ENCODE peak calls at places on chromosome 16, in five cellular contexts. B is prostate gland, N is suprapubic skin, D is heart right ventricle, G is left ventricle myocardium inferior. H is an unnamed sample.

GRCh38 chr16:89602273-89602951 is 11.0 kb upstream of the DPEP1 start:
- DNase-seq in B (no peak), D (no peak), N (peak; percentile 59), G (no peak), H (no peak)

GRCh38 chr16:48608871-48609452 is 1.0 kb downstream of the N4BP1 start:
- DNase-seq in B (no peak), D (no peak), N (no peak), G (no peak), H (no peak)

GRCh38 chr16:74641969-74642368 is 24.7 kb downstream of the RFWD3 start:
- DNase-seq in G (no peak), B (no peak), D (no peak), N (no peak), H (no peak)

GRCh38 chr16:29854520-29855100 is 8.4 kb downstream of the CDIPT start:
- DNase-seq in N (no peak), D (no peak), B (no peak), G (no peak), H (no peak)

GRCh38 chr16:48525201-48526057 is 84.6 kb downstream of the N4BP1 start:
- DNase-seq in G (no peak), D (no peak), B (no peak), N (no peak), H (no peak)

GRCh38 chr16:64478258-64478906 is 643.5 kb downstream of the CDH11 start:
- DNase-seq in D (no peak), B (peak; percentile 51), N (no peak), G (no peak), H (no peak)

GRCh38 chr16:51327001-51327400 is 175.9 kb upstream of the SALL1 start:
- DNase-seq in B (no peak), N (no peak), G (no peak), D (no peak), H (no peak)

GRCh38 chr16:48408688-48409087 is 23.5 kb upstream of the SIAH1 start:
- DNase-seq in B (no peak), G (peak; percentile 31), N (no peak), D (peak; percentile 29), H (no peak)

GRCh38 chr16:57372372-57373116 is at the start of gene CX3CL1:
- DNase-seq in B (peak; percentile 85), N (peak; percentile 76), G (peak; percentile 60), D (peak; percentile 64), H (no peak)

DNA sequence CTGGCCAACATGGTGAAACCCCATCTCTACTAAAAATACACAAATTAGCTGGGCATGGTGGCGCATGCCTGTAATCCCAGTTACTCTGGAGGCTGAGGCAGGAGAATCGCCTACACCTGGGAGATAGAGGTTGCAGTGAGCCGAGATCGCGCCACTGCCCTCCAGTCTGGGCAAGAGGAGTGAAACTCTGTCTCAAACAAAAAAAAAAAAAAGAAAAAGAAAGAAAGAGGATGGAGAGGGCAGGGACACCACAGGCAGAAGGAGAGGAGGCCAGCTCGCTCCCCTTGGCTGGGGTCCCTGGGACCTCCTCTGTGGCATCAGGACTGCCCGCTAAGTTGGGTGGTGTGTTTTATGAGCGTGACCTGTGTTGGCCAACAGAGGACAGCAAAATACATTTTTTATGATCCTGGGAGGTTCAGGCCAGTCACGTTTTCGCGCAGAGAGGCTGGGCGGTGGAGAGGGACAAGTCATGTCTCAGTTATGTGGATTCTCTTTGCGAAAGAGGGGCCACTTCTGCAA is 229.6 kb downstream of the MRTFB start:
- DNase-seq in B (peak; percentile 74), G (peak; percentile 63), D (peak; percentile 56), N (peak; percentile 89), H (peak; percentile 85)
- TF ChIP-seq CTCF in B (peak; percentile 66), G (peak; percentile 70), D (peak; percentile 32), N (peak; percentile 49), H (peak; percentile 46)

GRCh38 chr16:72018470-72018869 is 9.9 kb downstream of the DHODH start:
- DNase-seq in N (no peak), B (no peak), G (no peak), D (no peak), H (no peak)

GRCh38 chr16:72023962-72024361 is 15.4 kb downstream of the DHODH start:
- DNase-seq in N (no peak), B (no peak), D (no peak), G (no peak), H (no peak)

GRCh38 chr16:72024862-72025382 is 16.4 kb downstream of the DHODH start:
- DNase-seq in B (no peak), G (no peak), N (no peak), D (no peak), H (no peak)

GRCh38 chr16:72025404-72026114 is 17.0 kb downstream of the DHODH start:
- DNase-seq in D (no peak), G (no peak), N (no peak), B (no peak), H (no peak)

DNA sequence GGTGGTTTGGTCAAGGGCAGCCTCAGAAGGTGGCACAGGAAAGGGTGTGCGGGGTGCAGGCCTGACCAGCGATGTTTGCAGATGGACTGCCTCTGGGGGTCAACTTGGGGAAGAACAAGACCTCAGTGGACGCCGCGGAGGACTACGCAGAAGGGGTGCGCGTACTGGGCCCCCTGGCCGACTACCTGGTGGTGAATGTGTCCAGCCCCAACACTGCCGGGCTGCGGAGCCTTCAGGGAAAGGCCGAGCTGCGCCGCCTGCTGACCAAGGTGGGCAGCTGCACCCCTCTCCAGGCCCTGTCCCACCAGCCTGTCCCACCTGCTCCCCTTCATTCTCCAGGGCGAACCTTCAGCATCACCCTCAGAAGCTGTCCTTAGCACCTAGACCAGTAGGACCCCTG is 12.5 kb downstream of the DHODH start:
- DNase-seq in D (no peak), B (no peak), G (no peak), N (no peak), H (no peak)
- TF ChIP-seq CTCF in D (no peak), B (no peak), G (peak; percentile 20), N (no peak), H (no peak)

GRCh38 chr16:303760-304505 is 21.0 kb downstream of the PDIA2 start:
- DNase-seq in D (no peak), G (no peak), B (no peak), N (no peak), H (no peak)
- TF ChIP-seq CTCF in D (no peak), G (no peak), B (no peak), N (no peak), H (peak; percentile 9)

GRCh38 chr16:71648921-71649320 is 22.9 kb downstream of the MARVELD3 start:
- DNase-seq in N (no peak), G (no peak), B (no peak), D (no peak), H (no peak)

GRCh38 chr16:71648162-71648561 is 22.2 kb downstream of the MARVELD3 start:
- DNase-seq in D (no peak), B (no peak), G (no peak), N (no peak), H (no peak)

GRCh38 chr16:71647391-71647790 is 21.4 kb downstream of the MARVELD3 start:
- DNase-seq in G (no peak), B (no peak), D (no peak), N (no peak), H (no peak)

DNA sequence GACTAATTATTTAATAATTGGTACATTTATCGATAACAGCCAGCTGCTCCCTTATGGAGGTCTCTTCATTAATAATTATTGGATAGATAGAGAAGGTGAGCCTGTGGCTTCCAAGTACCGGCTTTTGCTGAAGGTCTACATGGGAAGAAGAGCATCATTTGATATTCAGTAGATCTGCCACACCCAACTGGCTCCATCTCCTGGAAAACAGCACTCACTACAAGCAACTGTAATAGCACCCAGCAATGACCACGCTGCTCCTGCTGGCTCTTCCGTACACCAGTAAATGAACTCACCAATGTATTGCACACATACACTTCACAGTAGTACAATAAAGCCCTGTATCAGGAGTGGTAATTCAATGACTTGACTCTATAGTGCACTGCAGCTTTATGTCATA is 19.5 kb downstream of the MARVELD3 start:
- DNase-seq in D (no peak), G (no peak), B (no peak), N (no peak), H (no peak)
- TF ChIP-seq CTCF in D (no peak), G (peak; percentile 15), B (no peak), N (peak; percentile 32), H (no peak)

DNA sequence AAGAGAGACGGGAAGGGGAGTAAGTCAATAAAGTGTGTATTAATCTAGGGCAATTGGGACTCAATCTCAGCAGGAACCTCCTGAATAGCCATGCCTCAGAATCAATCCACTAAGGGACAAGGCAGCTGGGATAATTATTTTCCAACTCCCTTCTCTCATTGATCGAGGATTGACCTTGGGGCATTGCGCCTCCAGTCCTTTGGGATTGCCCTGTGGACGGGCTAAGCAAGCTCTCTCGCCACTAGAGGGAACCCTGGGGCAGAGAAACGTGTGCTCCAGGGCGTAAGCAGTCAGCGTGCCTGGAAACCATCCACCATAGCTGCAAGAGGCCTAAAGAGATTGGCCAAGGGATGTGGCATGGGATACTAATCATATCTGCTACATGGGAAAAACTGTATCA is 53.9 kb upstream of the ERCC4 start:
- DNase-seq in G (peak; percentile 56), D (peak; percentile 58), N (peak; percentile 60), B (peak; percentile 70), H (peak; percentile 66)
- TF ChIP-seq CTCF in G (peak; percentile 79), D (peak; percentile 11), N (peak; percentile 55), B (peak; percentile 38), H (peak; percentile 79)

GRCh38 chr16:23378256-23378655 is 74.7 kb downstream of the COG7 start:
- DNase-seq in N (no peak), B (no peak), D (no peak), G (no peak), H (no peak)

GRCh38 chr16:23378921-23379320 is 74.1 kb downstream of the COG7 start:
- DNase-seq in D (no peak), G (no peak), N (no peak), B (no peak), H (no peak)

GRCh38 chr16:23379707-23380106 is 73.3 kb downstream of the COG7 start:
- DNase-seq in G (no peak), B (no peak), D (no peak), N (no peak), H (no peak)

GRCh38 chr16:23382279-23382678 is 70.7 kb downstream of the COG7 start:
- DNase-seq in D (no peak), G (no peak), N (no peak), B (no peak), H (no peak)

DNA sequence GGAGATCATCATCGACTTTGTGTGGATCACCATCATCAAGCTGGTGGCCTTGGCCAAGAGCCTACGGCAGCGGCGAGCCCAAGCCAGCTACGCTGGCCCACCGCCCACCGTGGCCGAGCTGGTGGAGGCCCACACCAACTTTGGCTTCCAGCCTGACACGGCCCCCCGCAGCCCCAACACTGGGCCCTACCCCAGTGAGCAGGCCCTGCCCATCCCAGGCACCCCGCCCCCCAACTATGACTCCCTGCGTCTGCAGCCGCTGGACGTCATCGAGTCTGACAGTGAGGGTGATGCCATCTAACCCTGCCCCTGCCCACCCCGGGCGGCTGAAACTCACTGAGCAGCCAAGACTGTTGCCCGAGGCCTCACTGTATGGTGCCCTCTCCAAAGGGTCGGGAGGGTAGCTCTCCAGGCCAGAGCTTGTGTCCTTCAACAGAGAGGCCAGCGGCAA is 72.5 kb downstream of the COG7 start:
- DNase-seq in N (no peak), B (no peak), G (no peak), D (no peak), H (no peak)
- TF ChIP-seq CTCF in N (no peak), B (no peak), G (no peak), D (no peak), H (no peak)

GRCh38 chr16:23155445-23156049 is 6.3 kb upstream of the USP31 start:
- DNase-seq in N (no peak), D (no peak), G (no peak), B (no peak), H (no peak)
- TF ChIP-seq CTCF in N (no peak), D (no peak), G (peak; percentile 52), B (no peak), H (no peak)

H was measured in psoas muscle.